ENCODE peak calls at places on chromosomes 4 and X, in six cellular contexts. One of them, this sample, is unnamed. For H3K9me3, the result is how much of the 10 kb centered on the place peaks cover.

GRCh38 chrX:154531626-154532025 is 15.0 kb downstream of the G6PD start:
- DNase-seq in suprapubic skin: no peak
- DNase-seq in neuronal stem cell: no peak
- DNase-seq in adrenal gland: no peak
- DNase-seq in H1: no peak
- DNase-seq in cardiac muscle cell: no peak
- DNase-seq in this sample: no peak

GRCh38 chr4:148283665-148284064 is 158.5 kb downstream of the NR3C2 start:
- DNase-seq in neuronal stem cell: no peak
- DNase-seq in adrenal gland: no peak
- DNase-seq in cardiac muscle cell: no peak
- DNase-seq in H1: no peak
- DNase-seq in suprapubic skin: no peak
- DNase-seq in this sample: no peak

GRCh38 chr4:151604238-151604637 is 156.6 kb downstream of the GATB start:
- DNase-seq in H1: no peak
- DNase-seq in adrenal gland: no peak
- DNase-seq in neuronal stem cell: no peak
- DNase-seq in suprapubic skin: no peak
- DNase-seq in cardiac muscle cell: peak
- DNase-seq in this sample: no peak

GRCh38 chr4:85842540-85842939 is 367.6 kb downstream of the ARHGAP24 start:
- DNase-seq in adrenal gland: peak
- DNase-seq in suprapubic skin: no peak
- DNase-seq in H1: no peak
- DNase-seq in cardiac muscle cell: peak
- DNase-seq in neuronal stem cell: no peak
- DNase-seq in this sample: no peak

GRCh38 chr4:118683513-118683912 is 1.7 kb upstream of the METTL14 start:
- DNase-seq in H1: no peak
- DNase-seq in adrenal gland: no peak
- DNase-seq in suprapubic skin: no peak
- DNase-seq in cardiac muscle cell: peak
- DNase-seq in neuronal stem cell: no peak
- DNase-seq in this sample: no peak

GRCh38 chr4:105978684-105979296 is 83.5 kb downstream of the NPNT start:
- DNase-seq in H1: no peak
- DNase-seq in adrenal gland: no peak
- DNase-seq in neuronal stem cell: no peak
- DNase-seq in suprapubic skin: no peak
- DNase-seq in cardiac muscle cell: peak
- DNase-seq in this sample: no peak

GRCh38 chr4:142416711-142417275 is 429.3 kb downstream of the INPP4B start:
- DNase-seq in adrenal gland: no peak
- DNase-seq in H1: no peak
- DNase-seq in suprapubic skin: no peak
- DNase-seq in neuronal stem cell: no peak
- DNase-seq in cardiac muscle cell: peak
- DNase-seq in this sample: no peak

GRCh38 chr4:18194278-18194677 is 172.7 kb upstream of the LCORL start:
- DNase-seq in H1: no peak
- DNase-seq in cardiac muscle cell: no peak
- DNase-seq in suprapubic skin: no peak
- DNase-seq in neuronal stem cell: no peak
- DNase-seq in adrenal gland: no peak
- DNase-seq in this sample: no peak

GRCh38 chr4:140353836-140354235 is 19.6 kb upstream of the SCOC start:
- DNase-seq in cardiac muscle cell: no peak
- DNase-seq in adrenal gland: no peak
- DNase-seq in suprapubic skin: no peak
- DNase-seq in H1: no peak
- DNase-seq in neuronal stem cell: no peak
- DNase-seq in this sample: no peak

GRCh38 chrX:68571292-68572256 is 72.7 kb downstream of the YIPF6 start:
- DNase-seq in adrenal gland: peak
- DNase-seq in suprapubic skin: no peak
- DNase-seq in cardiac muscle cell: peak
- DNase-seq in H1: no peak
- DNase-seq in neuronal stem cell: no peak
- DNase-seq in this sample: no peak

DNA sequence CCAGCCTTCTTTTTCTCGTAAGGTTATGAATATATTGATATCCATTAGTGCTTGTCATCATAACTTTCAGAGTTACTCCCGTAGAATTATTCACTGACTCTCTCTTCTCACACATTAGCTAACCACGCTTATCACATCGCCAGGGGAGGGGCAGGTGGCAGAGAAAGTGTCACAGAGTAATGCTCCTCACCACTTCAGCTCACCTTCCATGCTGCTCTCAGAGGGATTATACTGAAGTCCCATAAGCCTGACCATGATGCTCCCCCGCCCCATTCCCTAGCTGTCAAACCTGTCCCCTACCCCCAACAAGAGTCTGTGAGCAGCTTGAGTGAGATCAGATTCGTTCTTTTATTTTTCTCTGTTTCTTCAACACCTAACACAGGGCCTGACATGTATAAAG is 55.2 kb downstream of the RS1 start:
- DNase-seq in adrenal gland: no peak
- DNase-seq in suprapubic skin: no peak
- DNase-seq in cardiac muscle cell: no peak
- DNase-seq in H1: no peak
- DNase-seq in neuronal stem cell: no peak
- DNase-seq in this sample: no peak
- H3K27ac ChIP-seq in adrenal gland: no peak
- H3K27ac ChIP-seq in suprapubic skin: no peak
- H3K27ac ChIP-seq in cardiac muscle cell: no peak
- H3K27ac ChIP-seq in H1: no peak
- H3K27ac ChIP-seq in neuronal stem cell: no peak
- H3K27ac ChIP-seq in this sample: peak

GRCh38 chrX:145919400-145919799 is 101.8 kb downstream of the SLITRK2 start:
- DNase-seq in adrenal gland: no peak
- DNase-seq in H1: no peak
- DNase-seq in suprapubic skin: no peak
- DNase-seq in cardiac muscle cell: no peak
- DNase-seq in neuronal stem cell: no peak
- DNase-seq in this sample: no peak
- H3K9me3 ChIP-seq in adrenal gland: under half
- H3K9me3 ChIP-seq in H1: under half
- H3K9me3 ChIP-seq in suprapubic skin: under half
- H3K9me3 ChIP-seq in cardiac muscle cell: under half
- H3K9me3 ChIP-seq in neuronal stem cell: under half
- H3K9me3 ChIP-seq in this sample: under half

DNA sequence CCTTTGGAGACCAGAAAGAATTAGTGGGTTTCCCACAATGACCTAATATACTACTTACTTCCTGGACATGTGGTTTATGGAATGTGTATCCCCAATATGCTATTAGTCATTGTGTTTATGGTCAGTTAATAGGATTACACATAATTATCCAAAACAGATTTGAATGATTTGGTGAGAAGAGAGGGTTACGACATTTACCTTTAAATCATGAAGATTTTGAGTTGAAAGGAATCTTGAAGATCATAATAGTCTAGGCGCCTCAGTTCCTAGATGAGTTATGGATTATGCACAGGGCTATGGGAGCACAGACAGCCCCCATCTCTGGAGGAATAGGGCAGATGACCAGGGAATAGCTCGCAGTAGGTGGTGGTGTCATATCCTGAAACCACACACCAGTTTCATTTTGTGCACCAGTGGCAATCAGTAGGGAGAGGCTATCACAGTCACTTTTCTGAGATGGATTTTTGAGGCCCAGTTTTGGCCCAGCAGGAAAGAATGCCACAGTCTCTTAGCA is 61.3 kb downstream of the SEPTIN11 start:
- DNase-seq in H1: no peak
- DNase-seq in suprapubic skin: no peak
- DNase-seq in adrenal gland: no peak
- DNase-seq in neuronal stem cell: no peak
- DNase-seq in cardiac muscle cell: peak
- DNase-seq in this sample: no peak
- H3K27ac ChIP-seq in H1: no peak
- H3K27ac ChIP-seq in suprapubic skin: no peak
- H3K27ac ChIP-seq in adrenal gland: no peak
- H3K27ac ChIP-seq in neuronal stem cell: no peak
- H3K27ac ChIP-seq in cardiac muscle cell: no peak
- H3K27ac ChIP-seq in this sample: no peak

GRCh38 chr4:33914386-33914785 is 2329.9 kb downstream of the ARAP2 start:
- DNase-seq in adrenal gland: no peak
- DNase-seq in suprapubic skin: no peak
- DNase-seq in neuronal stem cell: no peak
- DNase-seq in H1: no peak
- DNase-seq in cardiac muscle cell: no peak
- DNase-seq in this sample: no peak

DNA sequence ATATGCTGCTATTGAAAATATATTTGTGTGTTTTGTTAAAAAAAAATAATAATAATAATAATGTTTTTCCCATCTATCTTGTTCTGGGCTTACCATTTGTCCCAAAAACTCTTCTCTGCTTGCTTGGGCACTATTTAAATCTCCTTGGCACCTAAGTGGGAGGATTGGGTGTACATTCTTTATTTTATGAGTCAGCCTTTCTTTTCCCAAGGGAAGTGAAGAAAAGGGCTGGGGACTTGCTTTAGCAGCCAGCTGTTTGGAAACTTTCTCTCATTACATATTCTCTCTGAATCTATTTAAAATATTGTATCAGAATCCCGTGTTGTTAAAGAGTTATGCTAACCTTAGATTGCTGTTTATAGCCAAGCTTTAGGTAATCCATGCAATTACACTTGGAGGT is 2332.4 kb downstream of the ARAP2 start:
- DNase-seq in cardiac muscle cell: no peak
- DNase-seq in suprapubic skin: no peak
- DNase-seq in H1: no peak
- DNase-seq in adrenal gland: no peak
- DNase-seq in neuronal stem cell: no peak
- DNase-seq in this sample: no peak
- H3K9me3 ChIP-seq in cardiac muscle cell: under half
- H3K9me3 ChIP-seq in suprapubic skin: under half
- H3K9me3 ChIP-seq in H1: under half
- H3K9me3 ChIP-seq in adrenal gland: under half
- H3K9me3 ChIP-seq in neuronal stem cell: under half
- H3K9me3 ChIP-seq in this sample: under half